ENCODE peak calls at places on chromosomes 4 and X, in four cellular contexts. One of them, this sample, is unnamed.

GRCh38 chrX:133365886-133366611 is 49.2 kb downstream of the GPC4 start:
- DNase-seq in GM04503: peak
- DNase-seq in fibroblast of mammary gland: peak
- DNase-seq in MCF 10A: no peak
- DNase-seq in this sample: no peak

GRCh38 chrX:41108007-41108683 is 22.9 kb downstream of the USP9X start:
- DNase-seq in MCF 10A: no peak
- DNase-seq in fibroblast of mammary gland: peak
- DNase-seq in GM04503: no peak
- DNase-seq in this sample: no peak

GRCh38 chr4:188030401-188030800 is 34.8 kb downstream of the ZFP42 start:
- DNase-seq in MCF 10A: no peak
- DNase-seq in fibroblast of mammary gland: no peak
- DNase-seq in GM04503: no peak
- DNase-seq in this sample: no peak

GRCh38 chr4:5773271-5773555 is 62.2 kb downstream of the EVC start:
- DNase-seq in fibroblast of mammary gland: peak
- DNase-seq in GM04503: no peak
- DNase-seq in MCF 10A: peak
- DNase-seq in this sample: peak

GRCh38 chr4:124738994-124739393 is 26.5 kb upstream of the ANKRD50 start:
- DNase-seq in GM04503: no peak
- DNase-seq in MCF 10A: no peak
- DNase-seq in fibroblast of mammary gland: no peak
- DNase-seq in this sample: no peak

GRCh38 chrX:107599371-107599970 is 28.8 kb upstream of the PRPS1 start:
- DNase-seq in GM04503: no peak
- DNase-seq in fibroblast of mammary gland: no peak
- DNase-seq in MCF 10A: no peak
- DNase-seq in this sample: no peak

GRCh38 chr4:165580379-165580905 is 201.6 kb downstream of the CPE start:
- DNase-seq in MCF 10A: peak
- DNase-seq in fibroblast of mammary gland: peak
- DNase-seq in GM04503: no peak
- DNase-seq in this sample: no peak

GRCh38 chr4:166903408-166903807 is 330.9 kb downstream of the SPOCK3 start:
- DNase-seq in GM04503: no peak
- DNase-seq in MCF 10A: no peak
- DNase-seq in fibroblast of mammary gland: no peak
- DNase-seq in this sample: no peak

GRCh38 chr4:117488692-117489091 is 403.3 kb upstream of the TRAM1L1 start:
- DNase-seq in GM04503: no peak
- DNase-seq in MCF 10A: no peak
- DNase-seq in fibroblast of mammary gland: no peak
- DNase-seq in this sample: no peak

GRCh38 chr4:156146581-156146980 is 192.9 kb upstream of the CTSO start:
- DNase-seq in MCF 10A: no peak
- DNase-seq in GM04503: no peak
- DNase-seq in fibroblast of mammary gland: no peak
- DNase-seq in this sample: no peak

GRCh38 chrX:24643116-24643515 is 4.0 kb downstream of the PCYT1B start:
- DNase-seq in fibroblast of mammary gland: peak
- DNase-seq in MCF 10A: peak
- DNase-seq in GM04503: no peak
- DNase-seq in this sample: no peak

GRCh38 chr4:2266181-2266580 is 4.3 kb upstream of the MXD4 start:
- DNase-seq in GM04503: no peak
- DNase-seq in fibroblast of mammary gland: no peak
- DNase-seq in MCF 10A: peak
- DNase-seq in this sample: peak

GRCh38 chr4:170758988-170759387 is 669.2 kb upstream of the AADAT start:
- DNase-seq in GM04503: no peak
- DNase-seq in fibroblast of mammary gland: no peak
- DNase-seq in MCF 10A: no peak
- DNase-seq in this sample: no peak

GRCh38 chrX:155086202-155086840 is 15.0 kb downstream of the BRCC3 start:
- DNase-seq in MCF 10A: peak
- DNase-seq in GM04503: no peak
- DNase-seq in fibroblast of mammary gland: peak
- DNase-seq in this sample: no peak

GRCh38 chrX:24760601-24761000 is 66.9 kb downstream of the POLA1 start:
- DNase-seq in GM04503: peak
- DNase-seq in MCF 10A: no peak
- DNase-seq in fibroblast of mammary gland: peak
- DNase-seq in this sample: no peak

GRCh38 chrX:57607295-57608187 is 15.7 kb downstream of the ZXDB start:
- DNase-seq in MCF 10A: no peak
- DNase-seq in GM04503: no peak
- DNase-seq in fibroblast of mammary gland: no peak
- DNase-seq in this sample: no peak

This sample was measured in AG09319.